ENCODE peak calls at places on chromosomes 2 and 18, in nine cellular contexts. Z is type B pancreatic cell, R is fibroblast of lung, S is AG09309, N is HepG2, Q is cardiac muscle cell, T is coronary artery, H is RWPE2, E is K562. X is an unnamed sample.

GRCh38 chr2:47271054-47272000 is 116.2 kb upstream of the STPG4 start:
- DNase-seq in E (no peak), R (no peak), S (no peak), T (no peak), H (no peak), N (no peak), Q (no peak), Z (no peak), X (no peak)

GRCh38 chr2:69241039-69241586 is 145.9 kb downstream of the GFPT1 start:
- DNase-seq in Z (no peak), E (no peak), T (no peak), S (no peak), R (peak), Q (no peak), N (no peak), H (no peak), X (no peak)

GRCh38 chr2:120052597-120052996 is 39.7 kb downstream of the EPB41L5 start:
- DNase-seq in R (no peak), T (no peak), E (no peak), S (no peak), H (no peak), Z (no peak), Q (peak), N (no peak), X (no peak)

GRCh38 chr2:105734762-105735538 is 9.8 kb upstream of the NCK2 start:
- DNase-seq in N (no peak), Z (no peak), H (no peak), Q (peak), T (no peak), S (peak), E (no peak), R (peak), X (no peak)

GRCh38 chr2:38526195-38526594 is 76.5 kb downstream of the HNRNPLL start:
- DNase-seq in S (peak), T (no peak), Q (peak), E (no peak), Z (no peak), N (no peak), R (peak), H (no peak), X (no peak)

GRCh38 chr2:236085211-236085610 is 83.0 kb downstream of the GBX2 start:
- DNase-seq in E (no peak), R (no peak), Q (no peak), Z (no peak), N (no peak), T (no peak), H (no peak), S (no peak), X (no peak)

GRCh38 chr2:120253021-120253882 is 600 bp downstream of the RALB start:
- DNase-seq in H (no peak), N (peak), T (peak), R (peak), E (peak), S (no peak), Q (peak), Z (peak), X (peak)

GRCh38 chr2:165762723-165763122 is 31.3 kb downstream of the GALNT3 start:
- DNase-seq in T (no peak), H (no peak), S (no peak), E (no peak), Z (no peak), R (no peak), N (no peak), Q (no peak), X (no peak)

GRCh38 chr2:182522428-182522896 is 95.6 kb upstream of the PDE1A start:
- DNase-seq in T (no peak), E (no peak), Z (no peak), N (no peak), Q (peak), S (peak), R (no peak), H (no peak), X (no peak)

GRCh38 chr18:27954226-27954625 is 222.7 kb downstream of the CDH2 start:
- DNase-seq in Z (no peak), H (no peak), E (no peak), S (peak), T (no peak), N (no peak), Q (peak), R (peak), X (no peak)

GRCh38 chr18:61199131-61199903 is 133.9 kb upstream of the CDH20 start:
- DNase-seq in E (no peak), S (no peak), Z (no peak), H (no peak), Q (no peak), N (no peak), R (peak), T (no peak), X (no peak)

GRCh38 chr2:96856776-96857673 is 791 bp downstream of the ANKRD39 start:
- DNase-seq in S (no peak), N (peak), R (peak), H (no peak), E (peak), Q (no peak), Z (no peak), T (peak), X (no peak)

GRCh38 chr2:37982147-37982582 is 57.1 kb downstream of the RMDN2 start:
- DNase-seq in Z (no peak), S (peak), R (peak), E (peak), Q (peak), N (peak), H (no peak), T (peak), X (peak)

GRCh38 chr2:195482050-195482449 is 175.0 kb upstream of the SLC39A10 start:
- DNase-seq in R (no peak), H (no peak), T (no peak), Z (no peak), E (no peak), S (no peak), Q (no peak), N (no peak), X (no peak)

GRCh38 chr2:69780907-69781306 is 39.0 kb downstream of the ANXA4 start:
- DNase-seq in R (no peak), Q (no peak), H (no peak), Z (no peak), N (peak), T (no peak), S (no peak), E (no peak), X (no peak)

GRCh38 chr2:182077451-182078142 is 91.9 kb downstream of the PPP1R1C start:
- DNase-seq in R (peak), S (peak), Z (no peak), Q (peak), H (no peak), T (no peak), E (no peak), N (peak), X (peak)

GRCh38 chr2:130963849-130964793 is 127.4 kb downstream of the ARHGEF4 start:
- DNase-seq in H (no peak), T (no peak), N (no peak), Z (no peak), Q (peak), E (peak), S (no peak), R (no peak), X (peak)

GRCh38 chr2:19532797-19533196 is 174.4 kb upstream of the OSR1 start:
- DNase-seq in T (no peak), H (no peak), R (peak), E (no peak), Q (no peak), Z (no peak), N (no peak), S (no peak), X (no peak)

GRCh38 chr2:66569321-66569851 is 134.5 kb downstream of the MEIS1 start:
- DNase-seq in T (no peak), R (peak), Z (no peak), N (no peak), S (no peak), E (no peak), H (no peak), Q (peak), X (no peak)

GRCh38 chr2:201860541-201861154 is 54.3 kb downstream of the CDK15 start:
- DNase-seq in Q (peak), R (peak), S (no peak), H (no peak), N (peak), E (peak), T (no peak), Z (no peak), X (peak)

GRCh38 chr2:9168851-9169250 is 37.8 kb upstream of the ASAP2 start:
- DNase-seq in R (no peak), E (no peak), N (no peak), Q (no peak), Z (no peak), S (no peak), H (no peak), T (no peak), X (no peak)

GRCh38 chr2:4516362-4516761 is 813.0 kb downstream of the DCDC2C start:
- DNase-seq in H (no peak), T (no peak), E (no peak), Q (no peak), N (no peak), S (no peak), Z (no peak), R (no peak), X (no peak)

GRCh38 chr2:138395565-138396306 is 105.8 kb upstream of the SPOPL start:
- DNase-seq in H (no peak), S (peak), R (peak), T (no peak), Z (no peak), E (no peak), Q (peak), N (no peak), X (no peak)

GRCh38 chr18:35917043-35917442 is 55.4 kb upstream of the RMP24 start:
- DNase-seq in R (no peak), N (no peak), Z (no peak), Q (no peak), S (no peak), H (no peak), E (no peak), T (no peak), X (no peak)

GRCh38 chr2:53913721-53914120 is 54.0 kb upstream of the GPR75 start:
- DNase-seq in T (no peak), Q (peak), E (no peak), Z (no peak), H (no peak), N (no peak), S (peak), R (peak), X (peak)

GRCh38 chr2:9162841-9163240 is 43.8 kb upstream of the ASAP2 start:
- DNase-seq in N (no peak), E (no peak), R (no peak), Z (no peak), S (no peak), Q (no peak), H (no peak), T (no peak), X (no peak)

GRCh38 chr18:58776084-58776483 is 88.6 kb upstream of the ZNF532 start:
- DNase-seq in S (no peak), E (no peak), R (no peak), Q (peak), N (no peak), H (no peak), T (no peak), Z (no peak), X (no peak)

GRCh38 chr2:213766465-213766891 is 482.2 kb downstream of the SPAG16 start:
- DNase-seq in N (no peak), S (no peak), Q (no peak), H (no peak), Z (no peak), R (no peak), E (no peak), T (no peak), X (no peak)

GRCh38 chr2:68807821-68808266 is 63.4 kb downstream of the BMP10 start:
- DNase-seq in R (peak), Q (peak), Z (no peak), E (no peak), N (no peak), S (no peak), T (no peak), H (peak), X (no peak)

GRCh38 chr2:135586148-135586547 is 54.9 kb downstream of the R3HDM1 start:
- DNase-seq in N (no peak), H (no peak), T (no peak), E (no peak), S (no peak), Z (no peak), Q (no peak), R (no peak), X (no peak)

DNA sequence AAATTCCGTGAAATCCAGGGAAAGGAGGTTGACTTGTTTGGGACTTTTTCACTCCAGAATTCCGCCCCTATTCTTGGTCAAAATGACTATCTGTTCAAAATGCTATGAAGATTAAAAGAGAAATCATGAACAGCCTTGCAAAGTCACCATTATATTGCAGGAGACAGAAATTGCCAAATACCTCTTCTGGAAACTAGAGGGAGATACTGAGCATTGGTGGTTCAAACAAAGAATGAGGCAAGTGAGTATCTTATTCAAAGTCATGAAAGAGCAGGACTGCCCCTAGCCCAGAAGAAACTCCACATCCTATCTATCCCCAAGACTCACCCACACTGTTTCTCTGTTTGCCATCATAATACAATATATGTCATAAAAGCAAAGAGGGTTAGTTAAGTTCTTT is 862.3 kb upstream of the POU3F3 start:
- DNase-seq in E (no peak), T (no peak), H (no peak), S (no peak), Q (no peak), R (no peak), N (peak), Z (no peak), X (no peak)
- TF ChIP-seq CTCF in E (no peak), T (no peak), H (peak), S (no peak), Q (no peak), R (no peak), N (peak), Z (peak), X (no peak)

DNA sequence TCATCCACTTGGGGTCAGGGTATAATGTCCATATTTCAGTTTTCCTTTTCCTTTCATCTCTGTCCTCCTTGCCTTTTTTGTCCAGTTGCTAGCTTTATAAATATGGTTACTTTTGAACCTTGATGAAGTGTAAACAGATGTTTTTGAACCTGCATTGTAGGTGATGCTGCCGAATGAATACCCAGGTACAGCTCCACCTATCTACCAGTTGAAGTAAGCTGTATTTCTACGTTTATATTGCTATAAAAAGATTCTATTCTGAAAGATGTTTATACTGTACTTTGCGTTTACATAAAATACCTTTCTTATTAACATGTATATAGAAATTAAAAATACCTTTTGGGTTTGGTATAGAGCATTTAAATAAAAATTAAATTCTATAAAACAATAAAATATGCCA is 2.2 kb downstream of the IMPACT start:
- DNase-seq in E (no peak), T (no peak), S (no peak), Z (no peak), N (no peak), R (no peak), Q (no peak), H (no peak), X (no peak)
- TF ChIP-seq CTCF in E (no peak), T (no peak), S (no peak), Z (peak), N (no peak), R (no peak), Q (no peak), H (peak), X (peak)

DNA sequence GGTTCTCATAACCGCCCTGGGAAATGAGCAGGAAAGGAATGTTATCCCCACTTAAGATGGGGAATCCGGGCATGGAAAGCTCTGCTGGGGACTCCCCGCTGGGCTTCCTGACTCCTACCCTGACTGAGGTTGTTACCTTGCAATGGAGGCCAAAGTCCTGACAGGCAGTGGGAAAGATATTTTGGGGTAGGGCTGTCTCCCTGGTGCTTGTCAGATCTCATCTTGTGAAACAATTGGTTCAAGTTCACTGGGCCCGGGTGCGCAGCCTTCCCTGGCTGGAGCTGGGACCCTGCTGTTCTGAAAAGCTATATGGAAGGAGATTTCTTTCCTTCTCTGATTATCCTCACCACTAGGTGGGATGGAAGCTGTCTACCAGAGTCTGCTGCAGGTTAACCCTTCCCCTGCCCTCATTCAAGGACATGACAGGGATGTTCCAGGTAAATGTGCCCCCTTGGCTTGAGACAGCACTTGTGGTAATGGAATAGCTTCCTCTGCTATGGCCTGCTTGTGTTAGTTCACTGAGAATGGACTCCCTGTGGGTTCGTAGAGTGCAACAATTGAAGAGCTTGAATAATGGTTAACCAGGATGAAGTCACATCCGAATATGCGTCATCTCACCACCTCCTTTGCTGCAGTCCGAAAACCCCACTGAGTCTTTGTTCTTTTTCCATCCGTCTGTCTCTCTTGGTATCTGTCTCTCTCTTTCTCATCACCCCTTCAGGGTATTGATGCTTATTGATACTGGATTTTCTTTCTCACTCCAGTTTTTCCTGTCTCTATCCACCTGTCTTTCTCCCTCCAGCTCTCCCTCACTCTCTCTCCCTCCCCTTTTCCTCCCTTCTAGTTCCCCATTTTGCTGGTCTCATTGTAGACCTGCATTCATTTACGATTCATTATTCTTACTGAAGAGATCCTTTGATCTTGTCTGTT is 67.8 kb upstream of the EPAS1 start:
- DNase-seq in S (no peak), E (no peak), R (no peak), Z (no peak), N (peak), H (no peak), Q (peak), T (no peak), X (peak)
- TF ChIP-seq CTCF in S (no peak), E (no peak), R (no peak), Z (peak), N (peak), H (no peak), Q (no peak), T (no peak), X (no peak)

DNA sequence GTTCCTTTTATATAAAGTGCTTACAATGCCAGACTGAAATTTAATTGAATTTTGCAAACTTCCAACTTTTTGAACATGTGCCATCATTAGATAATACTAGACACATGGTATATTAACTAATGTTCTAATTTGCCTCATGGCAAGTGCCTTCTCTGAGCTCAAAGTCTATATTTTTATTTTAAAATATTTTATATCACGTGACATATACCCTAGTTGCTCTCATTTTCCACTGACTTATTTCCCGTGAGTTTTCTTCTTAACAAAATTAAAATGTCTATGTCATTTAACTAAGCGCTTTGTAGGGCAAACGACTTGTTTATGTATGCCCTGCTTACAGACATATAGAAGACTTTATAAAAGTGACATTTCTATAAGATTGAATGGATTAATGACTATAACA is 509.6 kb upstream of the SYT4 start:
- DNase-seq in E (no peak), H (no peak), T (no peak), S (no peak), Q (no peak), R (no peak), N (no peak), Z (no peak), X (no peak)
- TF ChIP-seq CTCF in E (no peak), H (no peak), T (no peak), S (no peak), Q (no peak), R (no peak), N (no peak), Z (no peak), X (no peak)

DNA sequence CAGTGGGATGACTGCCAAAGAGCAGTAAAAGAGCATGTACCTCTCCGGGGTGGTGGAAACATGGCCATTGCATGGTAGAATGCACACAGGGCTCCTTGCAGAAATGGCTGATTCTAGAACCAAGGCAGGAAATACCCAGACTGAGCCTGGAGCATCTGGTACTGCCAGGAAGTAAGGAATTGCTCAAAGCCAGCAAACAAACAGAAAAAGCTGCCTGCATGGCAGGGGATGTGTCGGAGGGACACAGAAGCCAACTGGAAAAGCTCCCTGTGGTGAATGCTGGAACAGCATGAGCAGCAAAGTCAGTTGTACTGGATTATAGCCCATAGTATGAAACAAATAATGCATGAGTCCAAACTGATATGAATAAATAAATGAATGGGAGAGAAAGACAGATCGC is 78.0 kb upstream of the NFATC1 start:
- DNase-seq in Q (peak), H (no peak), N (no peak), Z (no peak), E (no peak), R (no peak), T (no peak), S (no peak), X (no peak)
- TF ChIP-seq CTCF in Q (no peak), H (no peak), N (no peak), Z (no peak), E (no peak), R (no peak), T (no peak), S (peak), X (no peak)

GRCh38 chr18:24271381-24272331 is 126.0 kb downstream of the OSBPL1A start:
- DNase-seq in Z (peak), Q (peak), S (peak), E (no peak), N (peak), R (peak), T (peak), H (peak), X (peak)
- TF ChIP-seq CTCF in Z (peak), Q (peak), S (peak), E (no peak), N (no peak), R (no peak), T (no peak), H (no peak), X (no peak)

GRCh38 chr18:26803643-26804042 is 61.9 kb downstream of the AQP4 start:
- DNase-seq in Z (no peak), N (no peak), Q (no peak), T (no peak), E (no peak), R (no peak), S (no peak), H (no peak), X (peak)

GRCh38 chr18:26802330-26803200 is 62.9 kb downstream of the AQP4 start:
- DNase-seq in S (no peak), Z (no peak), T (no peak), R (no peak), E (no peak), H (no peak), Q (no peak), N (no peak), X (no peak)

GRCh38 chr18:26806224-26806623 is 59.3 kb downstream of the AQP4 start:
- DNase-seq in N (no peak), Z (no peak), R (no peak), Q (no peak), S (no peak), H (no peak), E (no peak), T (no peak), X (no peak)

GRCh38 chr18:26804474-26804873 is 61.0 kb downstream of the AQP4 start:
- DNase-seq in Q (no peak), N (no peak), R (no peak), T (no peak), S (no peak), Z (no peak), E (no peak), H (no peak), X (peak)
- TF ChIP-seq CTCF in Q (no peak), N (peak), R (no peak), T (no peak), S (no peak), Z (peak), E (no peak), H (no peak), X (peak)

GRCh38 chr18:34702814-34703213 is 7.3 kb upstream of the DTNA start:
- DNase-seq in H (no peak), N (no peak), S (no peak), Q (no peak), E (no peak), R (no peak), Z (no peak), T (no peak), X (no peak)
- TF ChIP-seq CTCF in H (no peak), N (no peak), S (no peak), Q (no peak), E (no peak), R (no peak), Z (no peak), T (no peak), X (no peak)

X was measured in Calu3.